ENCODE peak calls at places on chromosomes 13 and 19, in five cellular contexts. K is mammary epithelial cell, O is uterus, N is endothelial cell of umbilical vein, P is Daoy. S is an unnamed sample.

GRCh38 chr19:973726-974563 is 10.2 kb upstream of the WDR18 start:
- DNase-seq in O (no peak), N (no peak), P (no peak), K (no peak), S (no peak)

GRCh38 chr13:52739468-52740071 is at the start of gene CNMD:
- DNase-seq in K (no peak), O (no peak), N (no peak), P (peak; percentile 1), S (no peak)

GRCh38 chr19:2424686-2425621 is 2.4 kb downstream of the TIMM13 start:
- DNase-seq in N (peak; percentile 69), K (no peak), O (no peak), P (peak; percentile 3), S (no peak)

GRCh38 chr19:48975947-48976847 is 11.1 kb downstream of the FTL start:
- DNase-seq in N (peak; percentile 49), O (no peak), P (no peak), K (no peak), S (peak; percentile 41)

GRCh38 chr13:49292742-49293498 is 45.2 kb downstream of the CDADC1 start:
- DNase-seq in O (no peak), K (no peak), N (peak; percentile 75), P (no peak), S (no peak)

GRCh38 chr19:38233740-38234251 is 9.8 kb upstream of the DPF1 start:
- DNase-seq in O (peak; percentile 60), N (peak; percentile 65), P (peak; percentile 79), K (peak; percentile 48), S (peak; percentile 65)

GRCh38 chr13:44068737-44069136 is 189.0 kb downstream of the LACC1 start:
- DNase-seq in K (peak; percentile 73), P (peak; percentile 29), N (peak; percentile 25), O (no peak), S (peak; percentile 67)

GRCh38 chr19:16527971-16528521 is 14.2 kb downstream of the CHERP start:
- DNase-seq in K (no peak), N (peak; percentile 17), P (peak; percentile 32), O (no peak), S (no peak)

GRCh38 chr19:40689339-40690049 is 957 bp downstream of the NUMBL start:
- DNase-seq in N (peak; percentile 14), P (peak; percentile 44), K (no peak), O (no peak), S (no peak)

GRCh38 chr19:17560205-17560595 is 4.8 kb downstream of the COLGALT1 start:
- DNase-seq in N (peak; percentile 10), K (no peak), P (peak; percentile 52), O (peak; percentile 50), S (no peak)

GRCh38 chr19:44553478-44554171 is 24.1 kb upstream of the CEACAM20 start:
- DNase-seq in P (peak; percentile 11), K (peak; percentile 96), O (no peak), N (peak; percentile 29), S (peak; percentile 67)

GRCh38 chr19:8475005-8475404 is 27.4 kb downstream of the PRAM1 start:
- DNase-seq in N (no peak), O (no peak), P (no peak), K (no peak), S (no peak)

GRCh38 chr13:99379856-99380255 is 72.7 kb upstream of the GPR183 start:
- DNase-seq in K (no peak), N (no peak), P (no peak), O (no peak), S (no peak)

GRCh38 chr19:8575467-8575997 is 1.7 kb downstream of the MYO1F start:
- DNase-seq in P (peak; percentile 54), K (no peak), N (no peak), O (no peak), S (peak; percentile 23)

GRCh38 chr13:110911880-110912279 is 3.0 kb downstream of the ANKRD10 start:
- DNase-seq in N (no peak), K (peak; percentile 85), O (no peak), P (no peak), S (no peak)

GRCh38 chr13:110307697-110308376 is 753 bp downstream of the COL4A2 start:
- DNase-seq in O (no peak), N (peak; percentile 60), P (peak; percentile 37), K (peak; percentile 62), S (peak; percentile 39)

GRCh38 chr19:44948237-44948636 is 2.4 kb downstream of the APOC2 start:
- DNase-seq in P (no peak), K (no peak), N (no peak), O (no peak), S (no peak)

GRCh38 chr19:37936166-37936565 is 29.2 kb downstream of the SIPA1L3 start:
- DNase-seq in K (no peak), O (no peak), N (no peak), P (no peak), S (no peak)

GRCh38 chr19:30371157-30371845 is 883 bp upstream of the ZNF536 start:
- DNase-seq in P (no peak), K (no peak), N (no peak), O (no peak), S (no peak)

GRCh38 chr19:54473071-54473941 is at the start of gene CDC42EP5:
- DNase-seq in P (peak; percentile 85), K (peak; percentile 65), N (peak; percentile 90), O (peak; percentile 84), S (no peak)

GRCh38 chr13:111548301-111548700 is 227.9 kb downstream of the TEX29 start:
- DNase-seq in N (no peak), P (no peak), O (no peak), K (no peak), S (no peak)

GRCh38 chr19:41462497-41462896 is 19.5 kb downstream of the ERICH4 start:
- DNase-seq in O (no peak), P (no peak), K (no peak), N (no peak), S (no peak)

GRCh38 chr19:42176990-42177685 is 40.3 kb downstream of the DEDD2 start:
- DNase-seq in O (peak; percentile 64), N (peak; percentile 60), P (peak; percentile 92), K (peak; percentile 76), S (peak; percentile 78)

GRCh38 chr13:41613471-41613870 is 156.1 kb downstream of the RGCC start:
- DNase-seq in K (peak; percentile 24), N (no peak), O (no peak), P (no peak), S (no peak)

GRCh38 chr13:49635599-49636433 is 7.5 kb downstream of the ARL11 start:
- DNase-seq in K (peak; percentile 64), N (no peak), P (no peak), O (no peak), S (no peak)

GRCh38 chr19:11921852-11922495 is 2.9 kb upstream of the ZNF700 start:
- DNase-seq in O (no peak), K (no peak), N (no peak), P (no peak), S (no peak)

GRCh38 chr19:34044011-34044410 is 128.3 kb upstream of the LSM14A start:
- DNase-seq in O (no peak), N (no peak), P (no peak), K (no peak), S (no peak)

GRCh38 chr13:113138792-113139551 is 16.4 kb downstream of the F10 start:
- DNase-seq in O (no peak), P (no peak), K (no peak), N (no peak), S (no peak)

GRCh38 chr13:27171244-27171829 is at the start of gene USP12:
- DNase-seq in O (no peak), K (peak; percentile 23), N (peak; percentile 39), P (peak; percentile 38), S (no peak)

GRCh38 chr19:10961763-10962536 is 1.1 kb downstream of the SMARCA4 start:
- DNase-seq in P (no peak), K (no peak), O (no peak), N (peak; percentile 44), S (no peak)

GRCh38 chr19:17473041-17473440 is 2.7 kb downstream of the SLC27A1 start:
- DNase-seq in K (peak; percentile 69), N (peak; percentile 64), P (peak; percentile 75), O (no peak), S (peak; percentile 31)

GRCh38 chr19:54262470-54262869 is 5.4 kb upstream of the LILRB5 start:
- DNase-seq in N (no peak), O (no peak), P (no peak), K (no peak), S (no peak)

GRCh38 chr13:103772576-103772975 is 706.4 kb upstream of the SLC10A2 start:
- DNase-seq in K (no peak), N (no peak), O (no peak), P (peak; percentile 6), S (no peak)

GRCh38 chr13:63307239-63307638 is 1891.6 kb upstream of the PCDH20 start:
- DNase-seq in P (no peak), K (no peak), N (peak; percentile 9), O (no peak), S (no peak)

GRCh38 chr13:25927966-25928365 is 123.8 kb downstream of the SHISA2 start:
- DNase-seq in K (no peak), O (no peak), N (no peak), P (peak; percentile 35), S (no peak)

S was measured in Caki2.